ENCODE peak calls at places on chromosomes 6 and 20, in seven cellular contexts. V is tibial artery, G is GM12878, H is PC-9, T is breast epithelium, R is ascending aorta, N is heart right ventricle. W is an unnamed sample.

GRCh38 chr6:139941826-139942225 is 567.4 kb upstream of the CITED2 start:
- DNase-seq in V (no peak), G (no peak), H (no peak), T (no peak), R (no peak), N (no peak), W (no peak)

GRCh38 chr20:7841291-7841966 is 98.8 kb downstream of the HAO1 start:
- DNase-seq in V (peak), G (no peak), H (peak), T (no peak), R (no peak), N (peak), W (no peak)

GRCh38 chr6:145629478-145629877 is 105.8 kb downstream of the EPM2A start:
- DNase-seq in V (no peak), G (no peak), H (no peak), T (no peak), R (no peak), N (no peak), W (no peak)

GRCh38 chr6:161828355-161828754 is 554.5 kb upstream of the AGPAT4 start:
- DNase-seq in V (no peak), G (no peak), H (no peak), T (no peak), R (no peak), N (no peak), W (no peak)

GRCh38 chr6:18307006-18307405 is 42.7 kb upstream of the DEK start:
- DNase-seq in V (no peak), G (no peak), H (peak), T (no peak), R (no peak), N (no peak), W (no peak)

GRCh38 chr6:76166297-76166696 is 93.8 kb upstream of the IMPG1 start:
- DNase-seq in V (no peak), G (no peak), H (no peak), T (no peak), R (no peak), N (no peak), W (no peak)

GRCh38 chr6:149455028-149455732 is 29.6 kb downstream of the ZC3H12D start:
- DNase-seq in V (no peak), G (no peak), H (no peak), T (no peak), R (no peak), N (no peak), W (no peak)

GRCh38 chr6:75306074-75306473 is 21.5 kb upstream of the TMEM30A start:
- DNase-seq in V (no peak), G (no peak), H (no peak), T (no peak), R (no peak), N (no peak), W (no peak)

GRCh38 chr6:169719117-169719516 is 5.2 kb downstream of the PHF10 start:
- DNase-seq in V (no peak), G (no peak), H (no peak), T (no peak), R (no peak), N (no peak), W (no peak)

GRCh38 chr6:120077489-120077888 is 727.9 kb upstream of the MAN1A1 start:
- DNase-seq in V (no peak), G (no peak), H (no peak), T (no peak), R (no peak), N (no peak), W (no peak)
- TF ChIP-seq CTCF in V (no peak), G (no peak), H (no peak), T (no peak), R (no peak), N (no peak), W (no peak)

DNA sequence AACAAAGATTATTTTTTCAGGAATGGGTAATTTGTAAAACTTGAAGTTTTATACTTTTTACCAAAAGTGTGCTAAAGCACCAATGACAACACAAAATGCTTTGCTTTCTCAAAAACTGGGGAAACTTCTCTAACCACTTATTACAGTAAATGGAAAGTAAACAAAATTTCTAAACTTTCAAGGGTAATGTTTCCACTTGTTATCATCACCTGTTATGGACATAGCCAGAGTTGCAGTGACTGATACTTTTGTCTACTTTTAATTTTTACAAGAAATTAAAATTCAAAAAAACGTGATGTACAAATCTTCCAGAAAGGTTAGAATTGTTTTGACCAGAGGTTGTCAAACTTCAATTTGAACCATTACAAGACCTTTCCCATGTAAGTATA is 99.9 kb downstream of the JAG1 start:
- DNase-seq in V (no peak), G (no peak), H (no peak), T (no peak), R (no peak), N (no peak), W (no peak)
- H3K27ac ChIP-seq in V (peak), G (no peak), H (no peak), T (no peak), R (peak), N (no peak), W (no peak)

GRCh38 chr20:35542990-35543389 is 1.1 kb downstream of the ERGIC3 start:
- DNase-seq in V (no peak), G (no peak), H (no peak), T (no peak), R (no peak), N (no peak), W (no peak)
- H3K4me3 ChIP-seq in V (no peak), G (peak), H (peak), T (peak), R (peak), N (no peak), W (no peak)

GRCh38 chr20:58028123-58028522 is 200.3 kb downstream of the ANKRD60 start:
- DNase-seq in V (no peak), G (no peak), H (no peak), T (no peak), R (no peak), N (no peak), W (no peak)
- TF ChIP-seq CTCF in V (no peak), G (peak), H (no peak), T (no peak), R (no peak), N (no peak), W (no peak)